ENCODE peak calls at places on chromosomes 6 and 20, in eight cellular contexts. N is psoas muscle, P is A549, R is brain microvascular endothelial cell, S is AG10803, X is bronchial epithelial cell, T is Peyer's patch, Y is fibroblast of the aortic adventitia. Z is an unnamed sample.

GRCh38 chr6:11434565-11435326 is 102.8 kb upstream of the TMEM170B start:
- DNase-seq in S (peak; percentile 90), P (peak; percentile 95), Y (peak; percentile 86), T (no peak), R (peak; percentile 86), N (no peak), X (peak; percentile 97), Z (peak; percentile 75)

GRCh38 chr6:29502597-29502996 is 14.8 kb upstream of the MAS1L start:
- DNase-seq in R (peak; percentile 96), N (no peak), T (no peak), Y (no peak), P (no peak), X (peak; percentile 53), S (no peak), Z (no peak)

GRCh38 chr20:35144694-35145093 is 2.4 kb downstream of the EDEM2 start:
- DNase-seq in P (no peak), T (peak; percentile 77), X (no peak), R (no peak), S (no peak), N (no peak), Y (no peak), Z (no peak)

GRCh38 chr6:90284236-90284744 is 12.4 kb downstream of the BACH2 start:
- DNase-seq in T (no peak), S (peak; percentile 80), Y (peak; percentile 84), N (no peak), R (peak; percentile 91), P (peak; percentile 68), X (peak; percentile 88), Z (peak; percentile 87)

GRCh38 chr6:148649454-148649963 is 97.3 kb upstream of the UST start:
- DNase-seq in S (no peak), R (no peak), T (no peak), X (no peak), N (no peak), P (no peak), Y (no peak), Z (no peak)

GRCh38 chr20:23928788-23929187 is 49.2 kb upstream of the CST5 start:
- DNase-seq in Y (no peak), N (no peak), X (no peak), T (no peak), S (no peak), R (no peak), P (no peak), Z (no peak)

GRCh38 chr6:73694711-73695411 is 1.1 kb upstream of the CD109 start:
- DNase-seq in R (no peak), N (no peak), P (peak; percentile 58), S (peak; percentile 71), T (no peak), X (peak; percentile 76), Y (peak; percentile 72), Z (peak; percentile 54)

GRCh38 chr6:158037771-158038170 is 56.1 kb downstream of the SYNJ2 start:
- DNase-seq in S (no peak), N (no peak), Y (no peak), P (no peak), R (no peak), T (no peak), X (no peak), Z (no peak)

GRCh38 chr20:40948352-40949267 is 80.0 kb upstream of the TOP1 start:
- DNase-seq in P (no peak), R (no peak), S (no peak), Y (peak; percentile 20), X (peak; percentile 62), T (no peak), N (no peak), Z (peak; percentile 16)

GRCh38 chr6:113994934-113995342 is 24.0 kb upstream of the HDAC2 start:
- DNase-seq in X (peak; percentile 75), T (no peak), P (peak; percentile 80), R (peak; percentile 96), Y (peak; percentile 92), N (no peak), S (peak; percentile 95), Z (peak; percentile 97)

GRCh38 chr6:144248470-144249301 is 36.4 kb upstream of the UTRN start:
- DNase-seq in Y (peak; percentile 96), P (no peak), T (no peak), R (peak; percentile 38), N (no peak), X (no peak), S (peak; percentile 92), Z (peak; percentile 92)

GRCh38 chr20:10780901-10781300 is 107.1 kb upstream of the JAG1 start:
- DNase-seq in R (no peak), X (no peak), N (no peak), P (no peak), S (no peak), Y (no peak), T (no peak), Z (no peak)

GRCh38 chr20:9409981-9410380 is 104.4 kb upstream of the LAMP5 start:
- DNase-seq in S (peak; percentile 76), T (no peak), R (peak; percentile 81), Y (peak; percentile 49), N (no peak), X (peak; percentile 61), P (no peak), Z (peak; percentile 83)

GRCh38 chr6:72720464-72720863 is 98.6 kb downstream of the KCNQ5 start:
- DNase-seq in S (peak; percentile 30), Y (peak; percentile 67), X (no peak), R (peak; percentile 47), P (no peak), T (no peak), N (no peak), Z (peak; percentile 43)

GRCh38 chr20:46709459-46710148 is at the start of gene SLC2A10:
- DNase-seq in S (peak; percentile 72), R (peak; percentile 41), P (no peak), N (peak; percentile 67), X (no peak), Y (peak; percentile 38), T (no peak), Z (peak; percentile 61)

GRCh38 chr20:48984575-48985219 is 61.4 kb upstream of the CSE1L start:
- DNase-seq in Y (no peak), P (no peak), N (no peak), T (no peak), S (no peak), X (no peak), R (no peak), Z (no peak)

GRCh38 chr6:68071740-68072139 is 563.3 kb upstream of the ADGRB3 start:
- DNase-seq in N (no peak), R (no peak), Y (peak; percentile 8), S (no peak), T (no peak), P (no peak), X (no peak), Z (peak; percentile 32)

GRCh38 chr6:68069921-68070709 is 565.0 kb upstream of the ADGRB3 start:
- DNase-seq in T (no peak), P (no peak), S (no peak), N (no peak), X (no peak), R (no peak), Y (no peak), Z (no peak)
- H3K4me3 ChIP-seq in T (no peak overlapping the region), P (no peak overlapping the region), S (no peak overlapping the region), N (no peak overlapping the region), X (no peak overlapping the region), R (no peak overlapping the region), Y (no peak overlapping the region), Z (no peak overlapping the region)

GRCh38 chr6:36493859-36494258 is 51.1 kb downstream of the KCTD20 start:
- DNase-seq in T (no peak), S (peak; percentile 51), P (no peak), N (no peak), Y (no peak), X (peak; percentile 58), R (no peak), Z (no peak)

GRCh38 chr6:36489426-36489825 is 46.6 kb downstream of the KCTD20 start:
- DNase-seq in R (no peak), P (no peak), T (no peak), X (no peak), S (no peak), N (no peak), Y (no peak), Z (no peak)

GRCh38 chr6:36492621-36493020 is 49.8 kb downstream of the KCTD20 start:
- DNase-seq in Y (no peak), S (no peak), X (no peak), P (no peak), T (no peak), R (no peak), N (no peak), Z (no peak)

GRCh38 chr6:36492092-36492491 is 49.3 kb downstream of the KCTD20 start:
- DNase-seq in N (no peak), Y (no peak), X (no peak), S (no peak), R (no peak), P (no peak), T (no peak), Z (no peak)

GRCh38 chr6:36491378-36491965 is 48.7 kb downstream of the KCTD20 start:
- DNase-seq in N (no peak), P (peak; percentile 19), Y (no peak), T (no peak), R (no peak), S (peak; percentile 22), X (no peak), Z (peak; percentile 12)
- TF ChIP-seq CTCF in N (no peak), P (no peak), Y (no peak), T (no peak), R (no peak), S (no peak), X (no peak), Z (no peak)

GRCh38 chr6:1605822-1606532 is 3.7 kb upstream of the FOXC1 start:
- DNase-seq in X (no peak), R (no peak), Y (no peak), T (no peak), S (no peak), P (no peak), N (no peak), Z (no peak)

GRCh38 chr6:1606533-1607235 is 3.0 kb upstream of the FOXC1 start:
- DNase-seq in N (no peak), X (no peak), Y (no peak), P (no peak), R (no peak), T (no peak), S (no peak), Z (no peak)

GRCh38 chr6:1608222-1608975 is 1.3 kb upstream of the FOXC1 start:
- DNase-seq in S (no peak), P (no peak), X (no peak), T (no peak), N (no peak), Y (no peak), R (no peak), Z (no peak)

GRCh38 chr6:1607557-1608221 is 2.0 kb upstream of the FOXC1 start:
- DNase-seq in X (peak; percentile 12), T (no peak), S (no peak), Y (no peak), R (no peak), N (no peak), P (no peak), Z (no peak)

GRCh38 chr6:1607236-1607556 is 2.5 kb upstream of the FOXC1 start:
- DNase-seq in R (no peak), Y (peak; percentile 23), S (no peak), N (no peak), T (no peak), X (no peak), P (no peak), Z (no peak)
- H3K4me3 ChIP-seq in R (no peak overlapping the region), Y (no peak overlapping the region), S (no peak overlapping the region), N (no peak overlapping the region), T (no peak overlapping the region), X (peak overlapping the region; percentile 0), P (no peak overlapping the region), Z (no peak overlapping the region)

GRCh38 chr6:2037230-2037926 is 208.0 kb downstream of the GMDS start:
- DNase-seq in P (peak; percentile 1), R (no peak), N (no peak), T (no peak), Y (peak; percentile 61), S (peak; percentile 10), X (peak; percentile 39), Z (peak; percentile 31)
- TF ChIP-seq CTCF in P (no peak), R (peak; percentile 37), N (no peak), T (no peak), Y (peak; percentile 47), S (peak; percentile 29), X (peak; percentile 42), Z (no peak)

Z was measured in cardiac fibroblast.